ENCODE peak calls at places on chromosome 22, in six cellular contexts. T is tibial nerve, E is lower leg skin, J is IMR-90, W is HCT116, Q is prostate gland. G is an unnamed sample.

GRCh38 chr22:44761025-44761424 is 8.7 kb downstream of the ARHGAP8 start:
- DNase-seq in T (no peak), E (no peak), J (no peak), W (no peak), Q (no peak), G (no peak)

GRCh38 chr22:23248583-23248982 is 68.3 kb downstream of the BCR start:
- DNase-seq in T (no peak), E (no peak), J (peak), W (no peak), Q (peak), G (no peak)

GRCh38 chr22:49023161-49023878 is 804.4 kb downstream of the BRD1 start:
- DNase-seq in T (no peak), E (peak), J (no peak), W (no peak), Q (no peak), G (no peak)

GRCh38 chr22:24325105-24325757 is 54.6 kb downstream of the SPECC1L start:
- DNase-seq in T (peak), E (no peak), J (peak), W (no peak), Q (peak), G (peak)

GRCh38 chr22:50697667-50698506 is 25.3 kb downstream of the SHANK3 start:
- DNase-seq in T (no peak), E (peak), J (no peak), W (no peak), Q (no peak), G (no peak)

GRCh38 chr22:17496843-17497242 is 66.5 kb upstream of the SLC25A18 start:
- DNase-seq in T (no peak), E (peak), J (no peak), W (no peak), Q (no peak), G (no peak)

GRCh38 chr22:27241430-27242110 is 560.0 kb downstream of the MN1 start:
- DNase-seq in T (no peak), E (no peak), J (no peak), W (no peak), Q (no peak), G (no peak)

GRCh38 chr22:16965560-16965959 is 42.5 kb downstream of the GAB4 start:
- DNase-seq in T (no peak), E (peak), J (no peak), W (no peak), Q (no peak), G (no peak)

GRCh38 chr22:23282986-23283385 is 102.7 kb downstream of the BCR start:
- DNase-seq in T (no peak), E (no peak), J (no peak), W (no peak), Q (no peak), G (no peak)

GRCh38 chr22:45343143-45343542 is 33.4 kb downstream of the FAM118A start:
- DNase-seq in T (no peak), E (no peak), J (no peak), W (no peak), Q (no peak), G (no peak)

GRCh38 chr22:48369789-48370507 is 1457.7 kb downstream of the BRD1 start:
- DNase-seq in T (no peak), E (peak), J (no peak), W (no peak), Q (no peak), G (no peak)

GRCh38 chr22:49305215-49305965 is 522.3 kb downstream of the BRD1 start:
- DNase-seq in T (peak), E (peak), J (no peak), W (peak), Q (peak), G (peak)

GRCh38 chr22:18154821-18155390 is 4.9 kb downstream of the USP18 start:
- DNase-seq in T (no peak), E (no peak), J (no peak), W (no peak), Q (no peak), G (no peak)

GRCh38 chr22:50528682-50529415 is 963 bp downstream of the TYMP start:
- DNase-seq in T (no peak), E (no peak), J (no peak), W (no peak), Q (no peak), G (no peak)

GRCh38 chr22:23401111-23401909 is 178.8 kb downstream of the IGLL1 start:
- DNase-seq in T (no peak), E (no peak), J (peak), W (no peak), Q (no peak), G (peak)

GRCh38 chr22:44154431-44154942 is 26.2 kb upstream of the PARVG start:
- DNase-seq in T (no peak), E (no peak), J (peak), W (no peak), Q (no peak), G (no peak)

GRCh38 chr22:28801845-28802594 is 1.7 kb upstream of the XBP1 start:
- DNase-seq in T (peak), E (no peak), J (no peak), W (no peak), Q (no peak), G (no peak)
- TF ChIP-seq POLR2A in T (no peak), E (no peak), J (peak), W (no peak), Q (no peak), G (no peak)

GRCh38 chr22:39317756-39318506 is 1.5 kb downstream of the RPL3 start:
- DNase-seq in T (no peak), E (no peak), J (peak), W (no peak), Q (no peak), G (no peak)

GRCh38 chr22:39316440-39317083 is 2.9 kb downstream of the RPL3 start:
- DNase-seq in T (peak), E (peak), J (peak), W (peak), Q (peak), G (peak)

GRCh38 chr22:39315389-39315788 is 4.0 kb downstream of the RPL3 start:
- DNase-seq in T (no peak), E (no peak), J (no peak), W (no peak), Q (no peak), G (no peak)

GRCh38 chr22:39318507-39319283 is 728 bp downstream of the RPL3 start:
- DNase-seq in T (peak), E (no peak), J (no peak), W (no peak), Q (no peak), G (no peak)

GRCh38 chr22:39317084-39317755 is 2.2 kb downstream of the RPL3 start:
- DNase-seq in T (no peak), E (no peak), J (no peak), W (no peak), Q (no peak), G (no peak)
- TF ChIP-seq POLR2A in T (no peak), E (no peak), J (no peak), W (no peak), Q (no peak), G (no peak)

DNA sequence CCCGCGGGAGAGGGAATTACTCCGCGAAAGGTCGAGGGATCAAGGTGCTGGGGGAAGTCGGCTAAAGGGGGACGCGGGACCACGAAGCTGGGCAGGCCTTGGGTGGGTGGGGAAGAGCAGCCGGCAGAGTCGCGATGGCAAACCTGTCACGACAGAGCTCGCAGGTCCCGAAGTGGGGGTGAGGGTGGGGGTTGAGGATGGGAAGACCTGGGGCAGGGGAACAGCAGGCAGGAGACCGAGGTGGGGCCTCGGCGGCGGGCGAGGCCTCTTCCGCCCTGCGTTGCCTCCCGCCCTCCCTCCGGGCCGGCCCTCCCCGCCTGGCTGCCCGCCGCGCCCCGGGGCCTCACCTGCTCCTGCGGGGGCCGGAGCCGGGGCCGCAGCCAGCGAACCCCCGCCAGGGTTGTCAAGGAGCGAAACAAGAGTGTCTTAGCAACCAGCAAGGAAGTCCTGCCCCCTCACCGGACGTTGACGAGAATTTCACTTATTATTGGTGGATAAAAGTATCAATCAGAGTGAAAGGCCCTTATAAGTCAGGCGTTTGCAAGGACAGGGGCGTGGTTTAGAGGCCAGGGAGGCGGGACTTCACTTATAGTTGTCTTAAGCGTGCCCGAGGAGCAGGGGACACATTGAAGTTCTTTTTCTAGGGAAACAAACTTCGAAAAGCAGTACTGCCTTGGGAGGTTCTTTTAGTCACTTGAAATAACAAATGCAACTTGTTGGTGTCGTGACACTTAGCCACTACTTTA is at the start of gene DNAL4:
- DNase-seq in T (peak), E (peak), J (peak), W (peak), Q (peak), G (peak)
- TF ChIP-seq POLR2A in T (peak), E (no peak), J (no peak), W (no peak), Q (peak), G (no peak)

GRCh38 chr22:20127869-20128618 is 3.6 kb upstream of the ZDHHC8 start:
- DNase-seq in T (no peak), E (no peak), J (no peak), W (no peak), Q (no peak), G (no peak)
- TF ChIP-seq POLR2A in T (no peak), E (no peak), J (no peak), W (no peak), Q (no peak), G (no peak)

GRCh38 chr22:39800790-39801540 is 92.6 kb downstream of the ENTHD1 start:
- DNase-seq in T (no peak), E (no peak), J (no peak), W (no peak), Q (no peak), G (no peak)
- TF ChIP-seq POLR2A in T (no peak), E (no peak), J (no peak), W (no peak), Q (no peak), G (no peak)

DNA sequence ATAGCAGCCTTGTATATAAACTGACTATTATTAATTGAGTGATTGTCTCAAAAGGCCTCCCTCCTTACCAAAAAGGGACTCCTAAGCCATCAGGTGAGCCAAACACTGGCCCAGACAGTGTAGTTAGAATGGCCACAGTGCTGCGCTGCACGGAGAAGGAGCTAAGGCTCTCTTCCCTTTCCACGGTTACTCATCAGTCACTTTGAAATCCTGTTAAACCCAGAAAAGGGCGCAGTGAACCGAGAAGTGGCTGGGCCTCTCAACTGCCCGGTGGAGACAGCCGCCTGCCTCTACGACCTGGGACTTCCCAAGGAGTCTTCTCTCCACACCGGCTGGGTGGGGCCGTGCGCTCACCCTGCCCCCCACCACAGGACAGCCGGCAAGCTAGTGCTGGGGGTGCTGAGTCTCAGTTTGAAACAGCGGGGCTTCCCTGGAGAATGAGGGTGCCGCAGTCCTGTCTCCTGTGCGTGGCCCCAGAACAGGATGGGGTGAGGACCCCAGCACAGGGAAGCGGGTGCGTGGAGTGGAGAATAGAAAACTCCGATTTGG is 1.3 kb downstream of the MYH9 start:
- DNase-seq in T (no peak), E (no peak), J (no peak), W (no peak), Q (peak), G (no peak)
- TF ChIP-seq POLR2A in T (no peak), E (no peak), J (no peak), W (no peak), Q (peak), G (no peak)

GRCh38 chr22:20635227-20635591 is 127.8 kb downstream of the MED15 start:
- DNase-seq in T (no peak), E (no peak), J (no peak), W (no peak), Q (no peak), G (no peak)

GRCh38 chr22:20637740-20638139 is 130.3 kb downstream of the MED15 start:
- DNase-seq in T (no peak), E (no peak), J (no peak), W (no peak), Q (no peak), G (no peak)

GRCh38 chr22:20636945-20637344 is 129.5 kb downstream of the MED15 start:
- DNase-seq in T (no peak), E (no peak), J (no peak), W (no peak), Q (no peak), G (no peak)

GRCh38 chr22:20634560-20635226 is 127.3 kb downstream of the MED15 start:
- DNase-seq in T (no peak), E (no peak), J (no peak), W (no peak), Q (no peak), G (no peak)

GRCh38 chr22:20636075-20636812 is 128.8 kb downstream of the MED15 start:
- DNase-seq in T (no peak), E (no peak), J (no peak), W (no peak), Q (no peak), G (no peak)
- TF ChIP-seq POLR2A in T (no peak), E (no peak), J (no peak), W (no peak), Q (no peak), G (no peak)

G was measured in H54.